ENCODE peak calls at places on chromosomes 5 and 9, in seven cellular contexts. O, P, F, Z, C, J and G are unnamed samples.

GRCh38 chr9:69421908-69422801 is 97.1 kb downstream of the ENTREP1 start:
- DNase-seq in Z (peak; percentile 71), C (peak; percentile 69), J (peak; percentile 53), O (peak; percentile 62), F (peak; percentile 76), P (peak; percentile 40), G (no peak)

GRCh38 chr5:150105898-150106615 is 19.7 kb upstream of the CSF1R start:
- DNase-seq in C (no peak), J (no peak), Z (no peak), F (no peak), P (no peak), O (no peak), G (no peak)

GRCh38 chr5:73983661-73984060 is 357.7 kb downstream of the ARHGEF28 start:
- DNase-seq in C (no peak), O (no peak), P (no peak), Z (no peak), F (no peak), J (no peak), G (no peak)

GRCh38 chr9:3858961-3859360 is 333.2 kb upstream of the RFX3 start:
- DNase-seq in F (no peak), O (no peak), P (peak; percentile 44), Z (no peak), C (no peak), J (no peak), G (no peak)

GRCh38 chr9:114006931-114007691 is 71.0 kb downstream of the AMBP start:
- DNase-seq in P (no peak), Z (peak; percentile 59), C (no peak), F (no peak), J (no peak), O (peak; percentile 62), G (no peak)

GRCh38 chr9:85522459-85523092 is 219.2 kb downstream of the AGTPBP1 start:
- DNase-seq in O (no peak), P (peak; percentile 55), Z (no peak), J (no peak), C (peak; percentile 5), F (peak; percentile 35), G (no peak)

GRCh38 chr9:28332648-28333047 is 759.4 kb upstream of the C9orf72 start:
- DNase-seq in C (no peak), Z (no peak), O (no peak), J (no peak), P (no peak), F (no peak), G (no peak)

GRCh38 chr9:126862461-126862830 is 2.0 kb downstream of the ZBTB34 start:
- DNase-seq in C (no peak), O (no peak), Z (no peak), J (no peak), F (no peak), P (no peak), G (no peak)